ENCODE peak calls at places on chromosomes 6 and 20, in eight cellular contexts. A, Z, Q, M, N, P, V and F are unnamed samples.

GRCh38 chr20:53773792-53774371 is 180.2 kb upstream of the ZNF217 start:
- DNase-seq in Z (no peak), V (no peak), N (peak; percentile 92), P (peak; percentile 94), A (no peak), Q (no peak), M (peak; percentile 89), F (peak; percentile 63)

GRCh38 chr6:54059683-54060082 is 51.6 kb upstream of the MLIP start:
- DNase-seq in Z (no peak), M (no peak), Q (no peak), V (no peak), A (no peak), P (no peak), N (peak; percentile 6), F (no peak)

GRCh38 chr6:150711584-150712501 is 112.2 kb downstream of the PLEKHG1 start:
- DNase-seq in N (no peak), M (no peak), Q (no peak), P (no peak), Z (no peak), V (no peak), A (no peak), F (no peak)

GRCh38 chr6:130965657-130966056 is 97.4 kb downstream of the EPB41L2 start:
- DNase-seq in V (no peak), A (no peak), M (no peak), N (peak; percentile 81), Z (no peak), P (no peak), Q (no peak), F (no peak)

GRCh38 chr6:40011844-40012243 is 77.6 kb upstream of the MOCS1 start:
- DNase-seq in M (no peak), Q (no peak), Z (no peak), V (no peak), N (no peak), P (no peak), A (no peak), F (no peak)

GRCh38 chr6:25456249-25456648 is 177.1 kb downstream of the CARMIL1 start:
- DNase-seq in Q (peak; percentile 13), M (no peak), V (no peak), N (no peak), A (no peak), P (no peak), Z (no peak), F (no peak)

GRCh38 chr20:15475483-15475882 is 1097.8 kb downstream of the KIF16B start:
- DNase-seq in Z (no peak), M (peak; percentile 15), P (no peak), A (no peak), V (no peak), Q (peak; percentile 22), N (no peak), F (no peak)

GRCh38 chr6:147214248-147215227 is 10.3 kb downstream of the STXBP5 start:
- DNase-seq in Z (no peak), V (no peak), P (no peak), A (no peak), M (no peak), Q (no peak), N (no peak), F (no peak)

GRCh38 chr6:38503940-38504682 is 135.6 kb downstream of the BTBD9 start:
- DNase-seq in A (no peak), Z (no peak), M (no peak), P (no peak), V (no peak), N (no peak), Q (no peak), F (no peak)

GRCh38 chr6:40342674-40343230 is 244.4 kb downstream of the LRFN2 start:
- DNase-seq in M (no peak), Z (no peak), P (no peak), A (no peak), V (no peak), Q (no peak), N (no peak), F (no peak)

GRCh38 chr20:31698803-31699718 is 23.6 kb downstream of the BCL2L1 start:
- DNase-seq in N (peak; percentile 94), M (peak; percentile 79), Z (no peak), V (no peak), Q (no peak), P (peak; percentile 87), A (no peak), F (no peak)